ENCODE peak calls at places on chromosomes 16 and 17, in nine cellular contexts. H, V, A, B, P, M, J, O and C are unnamed samples.

GRCh38 chr17:71993363-71993762 is 127.5 kb upstream of the SOX9 start:
- DNase-seq in H (no peak), P (no peak), B (no peak), A (no peak), V (no peak), M (no peak), J (no peak), O (no peak), C (no peak)

GRCh38 chr16:17447273-17447672 is 23.5 kb downstream of the XYLT1 start:
- DNase-seq in B (no peak), M (no peak), H (no peak), P (no peak), V (no peak), J (no peak), A (no peak), O (no peak), C (no peak)

GRCh38 chr16:87560428-87561199 is 41.7 kb upstream of the JPH3 start:
- DNase-seq in P (no peak), O (peak; percentile 67), H (peak; percentile 51), A (peak; percentile 61), J (no peak), V (peak; percentile 86), B (no peak), M (no peak), C (peak; percentile 73)

GRCh38 chr16:15653227-15653626 is 3.2 kb downstream of the NDE1 start:
- DNase-seq in A (no peak), O (no peak), P (no peak), B (no peak), J (no peak), V (peak; percentile 25), H (peak; percentile 20), M (no peak), C (peak; percentile 79)

GRCh38 chr17:48486557-48486956 is 44.3 kb downstream of the HOXB1 start:
- DNase-seq in H (no peak), O (peak; percentile 83), A (no peak), J (no peak), M (no peak), V (no peak), B (no peak), P (no peak), C (peak; percentile 98)

GRCh38 chr17:7745748-7746470 is 28.4 kb downstream of the DNAH2 start:
- DNase-seq in M (no peak), A (no peak), O (peak; percentile 96), B (no peak), H (no peak), V (no peak), P (peak; percentile 86), J (no peak), C (peak; percentile 90)

GRCh38 chr17:75250009-75250471 is 11.4 kb downstream of the GGA3 start:
- DNase-seq in O (peak; percentile 86), J (no peak), A (no peak), B (peak; percentile 84), H (peak; percentile 57), M (no peak), P (peak; percentile 56), V (no peak), C (peak; percentile 79)

GRCh38 chr17:56351675-56352074 is 198.4 kb downstream of the ANKFN1 start:
- DNase-seq in J (no peak), M (no peak), H (no peak), A (no peak), O (no peak), P (no peak), V (no peak), B (no peak), C (no peak)

GRCh38 chr16:2035431-2036199 is 8.9 kb downstream of the NHERF2 start:
- DNase-seq in J (no peak), P (no peak), H (peak; percentile 43), M (no peak), B (no peak), V (peak; percentile 31), A (peak; percentile 74), O (no peak), C (peak; percentile 76)

GRCh38 chr17:74104921-74105320 is 98.6 kb upstream of the RPL38 start:
- DNase-seq in P (peak; percentile 13), M (no peak), J (no peak), A (no peak), O (no peak), V (no peak), H (no peak), B (no peak), C (no peak)

GRCh38 chr17:57104461-57105175 is 19.6 kb downstream of the AKAP1 start:
- DNase-seq in H (no peak), P (no peak), A (no peak), V (no peak), M (no peak), O (no peak), B (no peak), J (no peak), C (no peak)

GRCh38 chr17:61389670-61390478 is 9.8 kb upstream of the TBX2 start:
- DNase-seq in P (no peak), A (peak; percentile 68), M (no peak), V (no peak), O (peak; percentile 72), B (no peak), J (no peak), H (peak; percentile 40), C (peak; percentile 80)

GRCh38 chr16:19858006-19858653 is 26.5 kb downstream of the GPRC5B start:
- DNase-seq in P (no peak), H (no peak), V (no peak), A (no peak), B (no peak), M (no peak), O (no peak), J (no peak), C (no peak)

GRCh38 chr17:29369831-29370735 is 20.1 kb upstream of the TAOK1 start:
- DNase-seq in B (peak; percentile 81), P (peak; percentile 57), O (peak; percentile 91), M (peak; percentile 55), J (no peak), H (peak; percentile 67), A (peak; percentile 16), V (peak; percentile 45), C (peak; percentile 93)

GRCh38 chr17:36814958-36815357 is 122.3 kb upstream of the LHX1 start:
- DNase-seq in O (no peak), J (no peak), H (no peak), B (no peak), A (no peak), M (no peak), V (no peak), P (no peak), C (no peak)

GRCh38 chr17:21021208-21021803 is 21.5 kb downstream of the USP22 start:
- DNase-seq in J (no peak), A (no peak), O (no peak), V (no peak), H (no peak), P (no peak), B (no peak), M (no peak), C (no peak)

GRCh38 chr17:76789235-76789788 is 51.4 kb downstream of the MFSD11 start:
- DNase-seq in H (no peak), V (peak; percentile 34), M (no peak), B (no peak), J (no peak), A (no peak), O (no peak), P (no peak), C (peak; percentile 99)

GRCh38 chr17:45311762-45312476 is 4.9 kb downstream of the MAP3K14 start:
- DNase-seq in B (no peak), O (no peak), V (peak; percentile 64), M (peak; percentile 70), P (peak; percentile 63), J (no peak), H (peak; percentile 89), A (peak; percentile 55), C (peak; percentile 97)

GRCh38 chr16:65698943-65699342 is 577.1 kb upstream of the CDH11 start:
- DNase-seq in M (no peak), V (no peak), O (no peak), P (no peak), H (no peak), A (no peak), B (no peak), J (no peak), C (no peak)

GRCh38 chr17:78925662-78926555 is 722 bp upstream of the TIMP2 start:
- DNase-seq in A (peak; percentile 75), O (peak; percentile 71), J (no peak), V (no peak), B (peak; percentile 51), H (peak; percentile 73), M (peak; percentile 54), P (peak; percentile 8), C (peak; percentile 78)

GRCh38 chr17:46154151-46154816 is 38.9 kb downstream of the KANSL1 start:
- DNase-seq in O (no peak), A (no peak), P (peak; percentile 81), M (no peak), B (peak; percentile 16), V (no peak), H (no peak), J (no peak), C (peak; percentile 70)

GRCh38 chr16:83835972-83836566 is 28.3 kb downstream of the HSBP1 start:
- DNase-seq in H (no peak), M (no peak), O (peak; percentile 34), A (no peak), B (no peak), V (peak; percentile 69), P (peak; percentile 54), J (no peak), C (no peak)

GRCh38 chr16:58428621-58429557 is 36.6 kb downstream of the GINS3 start:
- DNase-seq in H (no peak), J (no peak), O (no peak), B (no peak), P (no peak), V (no peak), M (no peak), A (no peak), C (no peak)

GRCh38 chr17:59527931-59528330 is 37.5 kb upstream of the DHX40 start:
- DNase-seq in B (no peak), M (no peak), P (no peak), V (no peak), A (no peak), H (no peak), O (no peak), J (no peak), C (no peak)

GRCh38 chr16:28304214-28304613 is 11.9 kb downstream of the SBK1 start:
- DNase-seq in V (no peak), H (no peak), A (peak; percentile 45), M (peak; percentile 39), B (no peak), O (peak; percentile 42), J (no peak), P (peak; percentile 6), C (peak; percentile 75)

GRCh38 chr17:44792276-44792675 is 33.5 kb downstream of the ADAM11 start:
- DNase-seq in O (no peak), B (no peak), P (no peak), A (no peak), V (no peak), J (no peak), H (no peak), M (no peak), C (no peak)

GRCh38 chr17:82110298-82110697 is 12.3 kb upstream of the FASN start:
- DNase-seq in B (no peak), P (no peak), J (no peak), O (no peak), H (no peak), M (no peak), A (no peak), V (no peak), C (no peak)

GRCh38 chr17:29181226-29181625 is 1.0 kb upstream of the MYO18A start:
- DNase-seq in J (no peak), O (no peak), H (no peak), V (no peak), B (no peak), M (no peak), A (no peak), P (no peak), C (no peak)

GRCh38 chr16:56861092-56861610 is 3.9 kb upstream of the SLC12A3 start:
- DNase-seq in P (no peak), B (no peak), O (peak; percentile 48), A (no peak), V (no peak), M (no peak), J (no peak), H (no peak), C (peak; percentile 94)

GRCh38 chr17:58324409-58325288 is 3.9 kb downstream of the TSPOAP1 start:
- DNase-seq in O (no peak), M (peak; percentile 70), P (no peak), H (peak; percentile 58), A (peak; percentile 44), V (no peak), B (no peak), J (peak; percentile 25), C (peak; percentile 84)

GRCh38 chr16:50600582-50601283 is 52.5 kb downstream of the NKD1 start:
- DNase-seq in A (no peak), M (no peak), P (peak; percentile 80), H (no peak), B (no peak), V (no peak), O (no peak), J (no peak), C (peak; percentile 81)